ENCODE peak calls at places on chromosomes 5 and 9, in ten cellular contexts. S is CD8-positive, alpha-beta T cell; T is brain microvascular endothelial cell; G is NCI-H460; V is stimulated activated CD4-positive, alpha-beta T cell treated with anti-CD3 and anti-CD28 coated beads, Interleukin-15, amount 100 ng/mL, for 48 hours; A is ELR; I is neural progenitor cell; P is HCT116; X is AG20443; D is fibroblast of villous mesenchyme. U is an unnamed sample.

GRCh38 chr5:95241635-95242034 is 43.3 kb downstream of the MCTP1 start:
- DNase-seq in S (no peak), T (no peak), G (no peak), V (no peak), A (no peak), I (no peak), P (no peak), X (no peak), D (no peak), U (no peak)

GRCh38 chr9:129178579-129178909 is 483 bp upstream of the IER5L start:
- DNase-seq in S (no peak), T (no peak), G (no peak), V (no peak), A (no peak), I (no peak), P (no peak), X (no peak), D (no peak), U (no peak)

GRCh38 chr5:116982035-116982434 is 407.4 kb upstream of the SEMA6A start:
- DNase-seq in S (no peak), T (no peak), G (no peak), V (no peak), A (no peak), I (no peak), P (no peak), X (no peak), D (no peak), U (no peak)

GRCh38 chr5:108379722-108380530 is 2.0 kb downstream of the FBXL17 start:
- DNase-seq in S (no peak), T (peak; percentile 14), G (no peak), V (no peak), A (peak; percentile 67), I (no peak), P (no peak), X (peak; percentile 9), D (peak; percentile 17), U (no peak)

GRCh38 chr5:59831341-59831989 is 62.1 kb downstream of the PDE4D start:
- DNase-seq in S (no peak), T (peak; percentile 18), G (no peak), V (no peak), A (no peak), I (no peak), P (no peak), X (no peak), D (peak; percentile 94), U (no peak)

GRCh38 chr5:1137567-1138444 is 25.9 kb upstream of the SLC12A7 start:
- DNase-seq in S (no peak), T (no peak), G (no peak), V (no peak), A (no peak), I (no peak), P (no peak), X (no peak), D (no peak), U (no peak)

GRCh38 chr5:159097461-159098284 is 2.0 kb downstream of the EBF1 start:
- DNase-seq in S (no peak), T (peak; percentile 46), G (no peak), V (no peak), A (peak; percentile 23), I (peak; percentile 68), P (no peak), X (peak; percentile 77), D (peak; percentile 58), U (no peak)

GRCh38 chr9:101485873-101486692 is 47.6 kb upstream of the RNF20 start:
- DNase-seq in S (no peak), T (no peak), G (peak; percentile 36), V (no peak), A (peak; percentile 66), I (peak; percentile 68), P (peak; percentile 44), X (peak; percentile 65), D (peak; percentile 4), U (no peak)

GRCh38 chr9:99677281-99677680 is 144.4 kb upstream of the NR4A3 start:
- DNase-seq in S (no peak), T (peak; percentile 34), G (peak; percentile 54), V (no peak), A (peak; percentile 47), I (no peak), P (no peak), X (no peak), D (no peak), U (no peak)

GRCh38 chr9:80699551-80699998 is 989.8 kb downstream of the TLE1 start:
- DNase-seq in S (no peak), T (peak; percentile 81), G (no peak), V (no peak), A (peak; percentile 67), I (peak; percentile 1), P (no peak), X (no peak), D (peak; percentile 10), U (no peak)

GRCh38 chr5:168796840-168797548 is 217.8 kb upstream of the PANK3 start:
- DNase-seq in S (no peak), T (no peak), G (no peak), V (no peak), A (no peak), I (peak; percentile 23), P (no peak), X (no peak), D (no peak), U (no peak)

GRCh38 chr9:5361326-5362005 is 21.8 kb upstream of the RLN1 start:
- DNase-seq in S (no peak), T (no peak), G (no peak), V (no peak), A (no peak), I (no peak), P (no peak), X (no peak), D (no peak), U (no peak)

GRCh38 chr9:133188006-133188842 is 20.8 kb downstream of the OBP2B start:
- DNase-seq in S (no peak), T (no peak), G (peak; percentile 14), V (no peak), A (peak; percentile 26), I (peak; percentile 61), P (peak; percentile 39), X (no peak), D (no peak), U (no peak)

GRCh38 chr9:100368672-100369071 is 15.9 kb upstream of the TEX10 start:
- DNase-seq in S (no peak), T (no peak), G (no peak), V (no peak), A (no peak), I (no peak), P (no peak), X (no peak), D (no peak), U (no peak)

GRCh38 chr9:95971815-95972214 is 96.3 kb downstream of the ERCC6L2 start:
- DNase-seq in S (no peak), T (no peak), G (no peak), V (no peak), A (no peak), I (peak; percentile 54), P (no peak), X (no peak), D (no peak), U (no peak)

GRCh38 chr9:19247420-19247819 is 16.9 kb downstream of the DENND4C start:
- DNase-seq in S (no peak), T (no peak), G (no peak), V (no peak), A (no peak), I (no peak), P (no peak), X (no peak), D (no peak), U (no peak)

GRCh38 chr9:78539904-78540303 is 243.0 kb downstream of the PSAT1 start:
- DNase-seq in S (no peak), T (peak; percentile 68), G (no peak), V (no peak), A (peak; percentile 90), I (no peak), P (no peak), X (peak; percentile 82), D (peak; percentile 36), U (no peak)

GRCh38 chr5:115856936-115857524 is 15.3 kb downstream of the AP3S1 start:
- DNase-seq in S (no peak), T (no peak), G (no peak), V (no peak), A (no peak), I (no peak), P (no peak), X (no peak), D (no peak), U (no peak)

GRCh38 chr9:136140966-136141365 is 22.3 kb upstream of the TMEM250 start:
- DNase-seq in S (no peak), T (no peak), G (no peak), V (no peak), A (no peak), I (no peak), P (no peak), X (no peak), D (no peak), U (no peak)

GRCh38 chr5:14816999-14817761 is 54.4 kb downstream of the ANKH start:
- DNase-seq in S (no peak), T (peak; percentile 94), G (no peak), V (peak; percentile 49), A (peak; percentile 90), I (no peak), P (no peak), X (peak; percentile 91), D (peak; percentile 59), U (no peak)